ENCODE peak calls at places on chromosomes 11 and 22, in ten cellular contexts. T, L, X, Q, W, C, A, V, Z and B are unnamed samples.

GRCh38 chr11:6681949-6682348 is 1.2 kb downstream of the MRPL17 start:
- DNase-seq in T (peak), L (peak), X (peak), Q (peak), W (no peak), C (peak), A (no peak), V (peak), Z (peak), B (no peak)

GRCh38 chr11:28674432-28675076 is 566.4 kb downstream of the METTL15 start:
- DNase-seq in T (peak), L (peak), X (peak), Q (peak), W (no peak), C (peak), A (peak), V (no peak), Z (peak), B (peak)

GRCh38 chr11:28963189-28963588 is 855.0 kb downstream of the METTL15 start:
- DNase-seq in T (no peak), L (peak), X (no peak), Q (no peak), W (no peak), C (peak), A (no peak), V (no peak), Z (peak), B (no peak)

GRCh38 chr22:38074181-38075104 is 9.5 kb downstream of the SLC16A8 start:
- DNase-seq in T (peak), L (peak), X (no peak), Q (peak), W (no peak), C (no peak), A (no peak), V (no peak), Z (peak), B (peak)

GRCh38 chr22:21106000-21106399 is 60.3 kb downstream of the LRRC74B start:
- DNase-seq in T (peak), L (peak), X (no peak), Q (no peak), W (no peak), C (peak), A (no peak), V (no peak), Z (no peak), B (no peak)

GRCh38 chr22:49300951-49301397 is 526.7 kb downstream of the BRD1 start:
- DNase-seq in T (no peak), L (no peak), X (no peak), Q (no peak), W (peak), C (no peak), A (no peak), V (no peak), Z (no peak), B (no peak)

GRCh38 chr22:35873426-35873825 is 155.2 kb downstream of the RBFOX2 start:
- DNase-seq in T (no peak), L (no peak), X (no peak), Q (no peak), W (no peak), C (no peak), A (no peak), V (no peak), Z (no peak), B (no peak)

GRCh38 chr11:86218125-86219081 is 26.1 kb upstream of the EED start:
- DNase-seq in T (peak), L (peak), X (peak), Q (peak), W (peak), C (peak), A (peak), V (peak), Z (peak), B (peak)

GRCh38 chr11:72162891-72163492 is 27.5 kb downstream of the FOLR3 start:
- DNase-seq in T (no peak), L (peak), X (no peak), Q (no peak), W (no peak), C (no peak), A (no peak), V (no peak), Z (no peak), B (no peak)

GRCh38 chr11:15493921-15494630 is 379.4 kb downstream of the INSC start:
- DNase-seq in T (no peak), L (no peak), X (peak), Q (no peak), W (no peak), C (peak), A (no peak), V (no peak), Z (no peak), B (no peak)

GRCh38 chr11:129280027-129280811 is 88.1 kb upstream of the ARHGAP32 start:
- DNase-seq in T (no peak), L (no peak), X (peak), Q (no peak), W (no peak), C (peak), A (no peak), V (no peak), Z (peak), B (no peak)

GRCh38 chr11:123429851-123430735 is at the start of gene GRAMD1B:
- DNase-seq in T (peak), L (peak), X (peak), Q (peak), W (peak), C (peak), A (no peak), V (peak), Z (peak), B (peak)

GRCh38 chr11:35798983-35799382 is 136.4 kb downstream of the TRIM44 start:
- DNase-seq in T (no peak), L (no peak), X (no peak), Q (no peak), W (no peak), C (no peak), A (no peak), V (no peak), Z (no peak), B (no peak)

GRCh38 chr11:2772544-2773031 is 72.8 kb upstream of the KCNQ1OT1 start:
- DNase-seq in T (no peak), L (no peak), X (no peak), Q (no peak), W (peak), C (peak), A (peak), V (peak), Z (peak), B (no peak)

GRCh38 chr11:76654310-76654851 is 16.2 kb downstream of the LRRC32 start:
- DNase-seq in T (peak), L (peak), X (no peak), Q (no peak), W (peak), C (no peak), A (no peak), V (no peak), Z (peak), B (peak)

GRCh38 chr11:36672815-36673450 is 74.9 kb upstream of the RAG2 start:
- DNase-seq in T (peak), L (peak), X (peak), Q (peak), W (peak), C (peak), A (peak), V (no peak), Z (peak), B (no peak)

GRCh38 chr22:47373648-47374272 is 611.3 kb downstream of the TBC1D22A start:
- DNase-seq in T (no peak), L (no peak), X (no peak), Q (no peak), W (no peak), C (no peak), A (no peak), V (no peak), Z (no peak), B (no peak)

GRCh38 chr11:94128171-94128745 is 383 bp upstream of the PANX1 start:
- DNase-seq in T (no peak), L (no peak), X (peak), Q (no peak), W (no peak), C (no peak), A (no peak), V (no peak), Z (no peak), B (peak)

GRCh38 chr11:114848027-114848426 is 169.7 kb downstream of the NXPE2 start:
- DNase-seq in T (peak), L (no peak), X (no peak), Q (no peak), W (no peak), C (no peak), A (no peak), V (no peak), Z (no peak), B (no peak)

GRCh38 chr11:8841899-8842298 is 69.1 kb upstream of the AKIP1 start:
- DNase-seq in T (no peak), L (no peak), X (no peak), Q (no peak), W (no peak), C (peak), A (no peak), V (no peak), Z (peak), B (no peak)

GRCh38 chr22:19480789-19481188 is 1.1 kb downstream of the CDC45 start:
- DNase-seq in T (no peak), L (no peak), X (no peak), Q (no peak), W (no peak), C (no peak), A (no peak), V (no peak), Z (no peak), B (no peak)

GRCh38 chr11:135006800-135007199 is 594.8 kb upstream of the B3GAT1 start:
- DNase-seq in T (no peak), L (no peak), X (peak), Q (peak), W (no peak), C (no peak), A (no peak), V (no peak), Z (no peak), B (no peak)

GRCh38 chr11:112852141-112852853 is 108.9 kb upstream of the NCAM1 start:
- DNase-seq in T (no peak), L (no peak), X (no peak), Q (no peak), W (no peak), C (peak), A (no peak), V (no peak), Z (no peak), B (no peak)

GRCh38 chr11:26575946-26576345 is 3.9 kb upstream of the MUC15 start:
- DNase-seq in T (no peak), L (no peak), X (no peak), Q (no peak), W (no peak), C (no peak), A (no peak), V (no peak), Z (no peak), B (no peak)

GRCh38 chr11:73386026-73386425 is 9.8 kb downstream of the RELT start:
- DNase-seq in T (no peak), L (no peak), X (no peak), Q (no peak), W (no peak), C (no peak), A (no peak), V (no peak), Z (no peak), B (no peak)

GRCh38 chr22:30591191-30591587 is 521 bp downstream of the PES1 start:
- DNase-seq in T (no peak), L (peak), X (no peak), Q (no peak), W (no peak), C (no peak), A (no peak), V (no peak), Z (peak), B (no peak)

GRCh38 chr11:100667449-100667848 is 19.6 kb upstream of the ARHGAP42 start:
- DNase-seq in T (no peak), L (no peak), X (no peak), Q (no peak), W (no peak), C (no peak), A (no peak), V (no peak), Z (no peak), B (no peak)

GRCh38 chr11:70656293-70656692 is 258.0 kb downstream of the CTTN start:
- DNase-seq in T (peak), L (no peak), X (no peak), Q (no peak), W (no peak), C (no peak), A (no peak), V (no peak), Z (no peak), B (no peak)

GRCh38 chr22:28813772-28814518 is 13.6 kb upstream of the XBP1 start:
- DNase-seq in T (no peak), L (peak), X (no peak), Q (no peak), W (peak), C (no peak), A (no peak), V (no peak), Z (no peak), B (peak)

GRCh38 chr11:73983764-73984543 is 1.3 kb upstream of the UCP2 start:
- DNase-seq in T (no peak), L (no peak), X (peak), Q (no peak), W (no peak), C (no peak), A (no peak), V (no peak), Z (no peak), B (peak)

GRCh38 chr11:69496631-69497220 is 15.3 kb downstream of the LINC01488 start:
- DNase-seq in T (no peak), L (no peak), X (no peak), Q (no peak), W (no peak), C (no peak), A (no peak), V (no peak), Z (peak), B (no peak)
- H3K4me3 ChIP-seq in T (no peak), L (peak), X (no peak), Q (no peak), W (no peak), C (no peak), A (peak), V (no peak), Z (no peak), B (no peak)

DNA sequence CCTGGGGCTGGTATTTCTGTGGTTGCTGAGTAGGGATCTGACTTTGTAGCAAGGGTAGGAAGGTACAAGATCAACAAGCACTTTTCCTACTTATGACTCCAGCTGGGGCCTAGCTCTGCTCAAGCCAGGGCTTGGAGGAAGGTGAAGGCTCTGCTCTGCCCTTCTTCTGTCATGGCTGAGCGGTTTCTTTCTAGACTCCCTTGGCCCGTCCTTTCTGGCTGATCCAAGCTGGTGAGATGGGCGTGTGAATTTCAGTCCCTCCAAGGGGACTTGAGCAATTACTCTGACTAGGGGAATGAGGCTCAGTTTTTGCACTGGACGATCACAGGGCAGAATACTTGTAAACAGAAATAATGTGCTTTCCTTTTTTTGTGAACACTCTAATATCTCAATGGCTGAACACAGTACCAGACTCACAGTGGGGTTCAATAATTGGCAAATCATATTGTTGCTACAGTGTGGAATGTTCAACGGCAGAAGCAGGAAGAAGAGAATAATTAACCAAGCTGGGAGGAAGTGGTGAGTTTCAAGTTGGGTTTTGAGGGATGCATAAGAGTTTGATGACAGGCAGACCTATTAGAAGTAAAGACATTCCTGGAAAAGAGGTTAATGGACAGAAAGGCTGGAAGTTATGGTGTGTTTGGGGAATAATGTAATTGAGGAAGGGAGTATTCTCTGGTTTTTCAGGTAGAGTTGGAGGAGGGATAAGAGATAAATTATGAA is 507.6 kb downstream of the MIAT start:
- DNase-seq in T (no peak), L (no peak), X (no peak), Q (no peak), W (no peak), C (no peak), A (no peak), V (no peak), Z (no peak), B (no peak)
- H3K9ac ChIP-seq in T (no peak), L (no peak), X (no peak), Q (no peak), W (no peak), C (no peak), A (no peak), V (no peak), Z (no peak), B (no peak)

DNA sequence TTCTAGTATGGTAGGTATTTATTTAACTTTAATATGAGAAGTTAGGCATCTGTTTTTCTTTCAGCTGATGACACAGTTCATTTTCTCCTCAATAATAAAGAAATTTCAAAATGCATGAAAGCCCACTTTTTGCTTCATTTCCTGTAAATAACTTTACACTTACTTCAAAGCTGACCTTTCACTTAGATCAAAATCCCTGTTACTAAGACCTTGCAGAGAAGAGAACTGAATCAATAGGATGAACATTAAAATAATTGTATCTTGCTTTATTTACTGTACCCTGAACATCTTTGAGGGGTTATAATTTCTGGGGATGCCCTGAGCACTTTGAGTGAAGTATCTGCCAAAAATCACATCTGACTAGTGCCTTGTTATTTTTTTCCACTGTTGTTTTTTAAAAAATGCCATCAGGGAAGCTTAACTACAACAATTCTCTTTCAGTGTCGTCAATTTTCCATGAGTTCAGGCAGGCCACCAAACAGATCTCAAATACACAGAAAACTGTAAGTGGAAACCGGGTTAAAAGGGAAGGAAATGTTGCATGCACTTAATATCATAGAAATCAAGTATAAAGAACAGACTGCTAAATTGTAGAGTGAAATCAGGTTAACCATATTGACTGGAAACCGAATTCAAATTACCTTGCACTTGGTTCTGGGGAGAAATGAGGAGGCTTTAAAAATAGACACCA is 206.2 kb downstream of the MAML2 start:
- DNase-seq in T (no peak), L (no peak), X (no peak), Q (no peak), W (no peak), C (no peak), A (no peak), V (no peak), Z (no peak), B (no peak)
- H3K27ac ChIP-seq in T (no peak), L (peak), X (peak), Q (no peak), W (no peak), C (no peak), A (no peak), V (no peak), Z (peak), B (no peak)

GRCh38 chr22:39237276-39238123 is 7.3 kb downstream of the PDGFB start:
- DNase-seq in T (no peak), L (no peak), X (no peak), Q (no peak), W (peak), C (no peak), A (no peak), V (no peak), Z (no peak), B (peak)

GRCh38 chr22:39234867-39235687 is 9.7 kb downstream of the PDGFB start:
- DNase-seq in T (no peak), L (no peak), X (no peak), Q (peak), W (peak), C (no peak), A (no peak), V (no peak), Z (no peak), B (peak)

GRCh38 chr22:39238561-39238960 is 6.2 kb downstream of the PDGFB start:
- DNase-seq in T (no peak), L (no peak), X (no peak), Q (no peak), W (no peak), C (no peak), A (no peak), V (no peak), Z (no peak), B (no peak)

GRCh38 chr22:39238124-39238466 is 6.7 kb downstream of the PDGFB start:
- DNase-seq in T (no peak), L (no peak), X (no peak), Q (no peak), W (no peak), C (no peak), A (no peak), V (no peak), Z (no peak), B (no peak)

DNA sequence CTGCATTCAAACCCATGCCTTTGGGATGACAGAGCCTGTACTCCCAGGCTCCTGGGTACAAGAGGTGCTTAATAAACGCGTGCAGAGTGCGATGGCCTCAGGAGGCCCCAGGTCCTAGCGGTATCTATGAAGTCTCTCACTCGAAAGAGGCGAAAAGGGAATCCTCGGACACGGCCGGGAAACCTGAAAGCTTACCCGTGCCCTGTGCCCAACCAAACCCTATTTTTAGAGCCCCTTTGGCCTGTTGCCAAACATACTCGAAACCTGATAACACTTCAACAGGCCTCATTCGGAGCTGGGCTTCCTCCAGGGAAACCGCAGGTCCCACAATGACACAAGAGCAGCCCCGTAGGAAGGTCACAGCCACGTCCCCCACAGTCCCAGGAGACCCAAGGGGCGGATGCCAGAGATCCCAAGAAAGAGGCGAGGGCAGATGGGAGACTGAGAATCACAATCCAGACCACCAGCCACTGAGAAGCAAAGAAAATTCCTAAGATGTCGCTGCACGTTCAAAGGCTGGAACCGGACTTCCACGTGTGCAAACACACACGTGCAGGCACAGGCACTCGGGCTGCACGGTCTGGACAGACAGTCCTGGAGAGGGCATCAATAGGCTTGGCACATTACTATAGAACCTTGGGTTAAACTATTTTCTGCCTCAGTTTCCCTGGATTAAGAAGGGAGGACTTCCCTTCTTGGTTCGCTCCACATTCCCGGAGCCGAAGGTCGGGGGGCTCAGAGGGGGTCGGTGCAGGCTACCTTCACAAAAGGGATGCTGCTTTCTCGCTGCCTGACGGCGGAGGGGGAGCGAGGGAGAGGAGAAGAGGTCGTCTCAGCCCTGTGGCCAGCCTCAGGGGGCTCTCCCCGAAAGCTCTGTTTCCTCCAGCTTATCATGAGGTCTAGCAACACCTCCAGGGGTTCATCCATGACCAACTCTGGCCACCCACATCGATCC is 8.2 kb downstream of the PDGFB start:
- DNase-seq in T (no peak), L (peak), X (no peak), Q (no peak), W (peak), C (no peak), A (no peak), V (peak), Z (no peak), B (peak)
- H3K4me3 ChIP-seq in T (no peak), L (no peak), X (no peak), Q (no peak), W (no peak), C (no peak), A (no peak), V (no peak), Z (no peak), B (no peak)

GRCh38 chr22:41237036-41237706 is 3.6 kb downstream of the CHADL start:
- DNase-seq in T (no peak), L (no peak), X (no peak), Q (no peak), W (no peak), C (no peak), A (no peak), V (no peak), Z (no peak), B (no peak)
- H3K9ac ChIP-seq in T (peak), L (no peak), X (no peak), Q (no peak), W (peak), C (no peak), A (no peak), V (peak), Z (no peak), B (peak)